ENCODE peak calls at places on chromosomes 11 and 22, in eight cellular contexts. One of them, this sample, is unnamed.

GRCh38 chr11:78149646-78150045 is 10.2 kb upstream of the ALG8 start:
- DNase-seq in H7: no peak
- DNase-seq in heart left ventricle: no peak
- DNase-seq in MM.1S: no peak
- DNase-seq in ovary: no peak
- DNase-seq in CD4-positive, CD25-positive, alpha-beta regulatory T cell: peak
- DNase-seq in foreskin fibroblast: peak
- DNase-seq in cardiac fibroblast: peak
- DNase-seq in this sample: no peak

GRCh38 chr11:121655481-121656332 is 202.9 kb upstream of the SORL1-AS1 start:
- DNase-seq in CD4-positive, CD25-positive, alpha-beta regulatory T cell: peak
- DNase-seq in cardiac fibroblast: peak
- DNase-seq in ovary: peak
- DNase-seq in heart left ventricle: peak
- DNase-seq in foreskin fibroblast: peak
- DNase-seq in H7: peak
- DNase-seq in MM.1S: peak
- DNase-seq in this sample: peak

GRCh38 chr11:27241316-27242122 is 121.5 kb downstream of the CCDC34 start:
- DNase-seq in CD4-positive, CD25-positive, alpha-beta regulatory T cell: no peak
- DNase-seq in heart left ventricle: no peak
- DNase-seq in MM.1S: no peak
- DNase-seq in cardiac fibroblast: peak
- DNase-seq in foreskin fibroblast: peak
- DNase-seq in ovary: no peak
- DNase-seq in H7: no peak
- DNase-seq in this sample: no peak

GRCh38 chr11:109109150-109109549 is 312.8 kb upstream of the C11orf87 start:
- DNase-seq in H7: no peak
- DNase-seq in cardiac fibroblast: no peak
- DNase-seq in heart left ventricle: no peak
- DNase-seq in foreskin fibroblast: no peak
- DNase-seq in ovary: no peak
- DNase-seq in CD4-positive, CD25-positive, alpha-beta regulatory T cell: no peak
- DNase-seq in MM.1S: no peak
- DNase-seq in this sample: no peak

GRCh38 chr22:42335839-42336378 is 65.5 kb upstream of the TCF20 start:
- DNase-seq in cardiac fibroblast: no peak
- DNase-seq in H7: no peak
- DNase-seq in ovary: no peak
- DNase-seq in CD4-positive, CD25-positive, alpha-beta regulatory T cell: no peak
- DNase-seq in heart left ventricle: no peak
- DNase-seq in MM.1S: no peak
- DNase-seq in foreskin fibroblast: no peak
- DNase-seq in this sample: no peak

GRCh38 chr22:20588092-20588842 is 80.9 kb downstream of the MED15 start:
- DNase-seq in ovary: no peak
- DNase-seq in cardiac fibroblast: no peak
- DNase-seq in foreskin fibroblast: no peak
- DNase-seq in MM.1S: no peak
- DNase-seq in CD4-positive, CD25-positive, alpha-beta regulatory T cell: no peak
- DNase-seq in H7: peak
- DNase-seq in heart left ventricle: no peak
- DNase-seq in this sample: no peak

GRCh38 chr11:110376711-110377324 is 52.9 kb upstream of the FDX1 start:
- DNase-seq in foreskin fibroblast: peak
- DNase-seq in heart left ventricle: peak
- DNase-seq in H7: peak
- DNase-seq in cardiac fibroblast: peak
- DNase-seq in CD4-positive, CD25-positive, alpha-beta regulatory T cell: peak
- DNase-seq in ovary: peak
- DNase-seq in MM.1S: peak
- DNase-seq in this sample: no peak

GRCh38 chr11:102868359-102868758 is 6.4 kb downstream of the MMP12 start:
- DNase-seq in CD4-positive, CD25-positive, alpha-beta regulatory T cell: no peak
- DNase-seq in foreskin fibroblast: no peak
- DNase-seq in MM.1S: no peak
- DNase-seq in cardiac fibroblast: peak
- DNase-seq in H7: no peak
- DNase-seq in ovary: no peak
- DNase-seq in heart left ventricle: no peak
- DNase-seq in this sample: no peak

GRCh38 chr22:19892249-19892879 is 37.7 kb upstream of the GNB1L start:
- DNase-seq in heart left ventricle: no peak
- DNase-seq in foreskin fibroblast: no peak
- DNase-seq in cardiac fibroblast: peak
- DNase-seq in MM.1S: no peak
- DNase-seq in ovary: peak
- DNase-seq in H7: peak
- DNase-seq in CD4-positive, CD25-positive, alpha-beta regulatory T cell: peak
- DNase-seq in this sample: no peak

GRCh38 chr11:102669664-102670063 is 35.9 kb downstream of the MMP27 start:
- DNase-seq in ovary: no peak
- DNase-seq in MM.1S: peak
- DNase-seq in cardiac fibroblast: peak
- DNase-seq in H7: no peak
- DNase-seq in heart left ventricle: no peak
- DNase-seq in foreskin fibroblast: no peak
- DNase-seq in CD4-positive, CD25-positive, alpha-beta regulatory T cell: no peak
- DNase-seq in this sample: no peak

GRCh38 chr11:70519117-70519516 is 120.8 kb downstream of the CTTN start:
- DNase-seq in heart left ventricle: no peak
- DNase-seq in foreskin fibroblast: no peak
- DNase-seq in MM.1S: no peak
- DNase-seq in CD4-positive, CD25-positive, alpha-beta regulatory T cell: no peak
- DNase-seq in H7: no peak
- DNase-seq in ovary: no peak
- DNase-seq in cardiac fibroblast: no peak
- DNase-seq in this sample: no peak

GRCh38 chr11:10618490-10618889 is 50.0 kb upstream of the LYVE1 start:
- DNase-seq in CD4-positive, CD25-positive, alpha-beta regulatory T cell: no peak
- DNase-seq in H7: no peak
- DNase-seq in ovary: no peak
- DNase-seq in heart left ventricle: no peak
- DNase-seq in MM.1S: no peak
- DNase-seq in cardiac fibroblast: peak
- DNase-seq in foreskin fibroblast: peak
- DNase-seq in this sample: no peak

GRCh38 chr11:66950113-66950535 is 8.1 kb downstream of the PC start:
- DNase-seq in H7: peak
- DNase-seq in foreskin fibroblast: peak
- DNase-seq in cardiac fibroblast: peak
- DNase-seq in MM.1S: no peak
- DNase-seq in heart left ventricle: no peak
- DNase-seq in ovary: no peak
- DNase-seq in CD4-positive, CD25-positive, alpha-beta regulatory T cell: no peak
- DNase-seq in this sample: peak

GRCh38 chr11:24935059-24935458 is 438.2 kb downstream of the LUZP2 start:
- DNase-seq in heart left ventricle: no peak
- DNase-seq in CD4-positive, CD25-positive, alpha-beta regulatory T cell: no peak
- DNase-seq in cardiac fibroblast: no peak
- DNase-seq in MM.1S: no peak
- DNase-seq in ovary: no peak
- DNase-seq in foreskin fibroblast: no peak
- DNase-seq in H7: no peak
- DNase-seq in this sample: no peak

GRCh38 chr11:2759228-2760195 is 59.7 kb upstream of the KCNQ1OT1 start:
- DNase-seq in CD4-positive, CD25-positive, alpha-beta regulatory T cell: no peak
- DNase-seq in MM.1S: no peak
- DNase-seq in heart left ventricle: no peak
- DNase-seq in H7: peak
- DNase-seq in cardiac fibroblast: no peak
- DNase-seq in ovary: peak
- DNase-seq in foreskin fibroblast: no peak
- DNase-seq in this sample: peak

GRCh38 chr22:38314992-38315800 is 2.0 kb downstream of the CSNK1E start:
- DNase-seq in cardiac fibroblast: no peak
- DNase-seq in MM.1S: peak
- DNase-seq in foreskin fibroblast: no peak
- DNase-seq in H7: no peak
- DNase-seq in ovary: peak
- DNase-seq in heart left ventricle: no peak
- DNase-seq in CD4-positive, CD25-positive, alpha-beta regulatory T cell: no peak
- DNase-seq in this sample: no peak

GRCh38 chr11:2779981-2780849 is 80.4 kb upstream of the KCNQ1OT1 start:
- DNase-seq in cardiac fibroblast: no peak
- DNase-seq in CD4-positive, CD25-positive, alpha-beta regulatory T cell: no peak
- DNase-seq in ovary: peak
- DNase-seq in foreskin fibroblast: no peak
- DNase-seq in heart left ventricle: peak
- DNase-seq in H7: peak
- DNase-seq in MM.1S: no peak
- DNase-seq in this sample: peak

GRCh38 chr22:47125603-47126002 is 363.2 kb downstream of the TBC1D22A start:
- DNase-seq in ovary: no peak
- DNase-seq in heart left ventricle: no peak
- DNase-seq in cardiac fibroblast: no peak
- DNase-seq in MM.1S: no peak
- DNase-seq in foreskin fibroblast: no peak
- DNase-seq in H7: no peak
- DNase-seq in CD4-positive, CD25-positive, alpha-beta regulatory T cell: no peak
- DNase-seq in this sample: no peak

GRCh38 chr11:105732611-105733010 is 122.7 kb downstream of the GRIA4 start:
- DNase-seq in cardiac fibroblast: no peak
- DNase-seq in foreskin fibroblast: no peak
- DNase-seq in ovary: no peak
- DNase-seq in CD4-positive, CD25-positive, alpha-beta regulatory T cell: no peak
- DNase-seq in heart left ventricle: no peak
- DNase-seq in MM.1S: no peak
- DNase-seq in H7: no peak
- DNase-seq in this sample: no peak

GRCh38 chr22:38079804-38080203 is 4.2 kb downstream of the SLC16A8 start:
- DNase-seq in MM.1S: no peak
- DNase-seq in heart left ventricle: peak
- DNase-seq in cardiac fibroblast: no peak
- DNase-seq in foreskin fibroblast: no peak
- DNase-seq in CD4-positive, CD25-positive, alpha-beta regulatory T cell: no peak
- DNase-seq in ovary: no peak
- DNase-seq in H7: no peak
- DNase-seq in this sample: no peak

GRCh38 chr11:73236879-73237278 is 18.8 kb downstream of the P2RY2 start:
- DNase-seq in CD4-positive, CD25-positive, alpha-beta regulatory T cell: no peak
- DNase-seq in foreskin fibroblast: no peak
- DNase-seq in H7: peak
- DNase-seq in cardiac fibroblast: peak
- DNase-seq in heart left ventricle: peak
- DNase-seq in ovary: no peak
- DNase-seq in MM.1S: peak
- DNase-seq in this sample: no peak

GRCh38 chr11:8963569-8964323 is 496 bp downstream of the TMEM9B start:
- DNase-seq in CD4-positive, CD25-positive, alpha-beta regulatory T cell: no peak
- DNase-seq in heart left ventricle: peak
- DNase-seq in cardiac fibroblast: no peak
- DNase-seq in MM.1S: peak
- DNase-seq in H7: peak
- DNase-seq in ovary: no peak
- DNase-seq in foreskin fibroblast: no peak
- DNase-seq in this sample: peak

GRCh38 chr11:8384199-8384821 is 120.6 kb upstream of the LMO1 start:
- DNase-seq in H7: peak
- DNase-seq in CD4-positive, CD25-positive, alpha-beta regulatory T cell: no peak
- DNase-seq in heart left ventricle: no peak
- DNase-seq in ovary: no peak
- DNase-seq in cardiac fibroblast: peak
- DNase-seq in MM.1S: peak
- DNase-seq in foreskin fibroblast: no peak
- DNase-seq in this sample: peak

GRCh38 chr22:38187413-38188212 is 6.0 kb upstream of the PLA2G6 start:
- DNase-seq in cardiac fibroblast: peak
- DNase-seq in CD4-positive, CD25-positive, alpha-beta regulatory T cell: no peak
- DNase-seq in foreskin fibroblast: no peak
- DNase-seq in heart left ventricle: no peak
- DNase-seq in H7: no peak
- DNase-seq in ovary: no peak
- DNase-seq in MM.1S: no peak
- DNase-seq in this sample: no peak

GRCh38 chr22:45008853-45009751 is 703 bp downstream of the PHF21B start:
- DNase-seq in CD4-positive, CD25-positive, alpha-beta regulatory T cell: no peak
- DNase-seq in heart left ventricle: no peak
- DNase-seq in foreskin fibroblast: peak
- DNase-seq in ovary: peak
- DNase-seq in cardiac fibroblast: peak
- DNase-seq in H7: peak
- DNase-seq in MM.1S: no peak
- DNase-seq in this sample: no peak

DNA sequence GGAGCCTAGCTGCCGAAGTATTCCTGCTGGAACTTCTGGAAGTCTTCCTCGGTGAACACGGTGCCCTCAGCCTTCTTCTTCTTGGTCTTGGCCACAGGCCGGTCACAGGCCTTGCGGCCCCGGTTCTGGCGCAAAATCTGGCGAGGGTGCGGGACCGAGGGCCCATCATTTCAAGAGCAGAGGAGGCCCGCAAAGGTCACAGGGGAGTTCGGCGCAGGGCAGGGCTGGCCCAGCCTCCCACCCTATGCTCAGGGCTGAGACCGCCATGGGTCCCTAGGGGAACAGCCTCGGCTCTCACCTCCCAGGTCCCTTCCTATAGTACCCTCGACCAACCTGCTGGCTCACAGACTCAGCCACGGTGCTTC is 3.1 kb downstream of the RPS19BP1 start:
- DNase-seq in foreskin fibroblast: no peak
- DNase-seq in CD4-positive, CD25-positive, alpha-beta regulatory T cell: no peak
- DNase-seq in MM.1S: no peak
- DNase-seq in ovary: no peak
- DNase-seq in heart left ventricle: peak
- DNase-seq in cardiac fibroblast: no peak
- DNase-seq in H7: peak
- DNase-seq in this sample: no peak
- H3K4me3 ChIP-seq in foreskin fibroblast: no peak
- H3K4me3 ChIP-seq in CD4-positive, CD25-positive, alpha-beta regulatory T cell: no peak
- H3K4me3 ChIP-seq in MM.1S: no peak
- H3K4me3 ChIP-seq in ovary: no peak
- H3K4me3 ChIP-seq in heart left ventricle: no peak
- H3K4me3 ChIP-seq in cardiac fibroblast: no peak
- H3K4me3 ChIP-seq in H7: no peak
- H3K4me3 ChIP-seq in this sample: peak

GRCh38 chr22:27299181-27300085 is 502.1 kb downstream of the MN1 start:
- DNase-seq in MM.1S: no peak
- DNase-seq in ovary: peak
- DNase-seq in cardiac fibroblast: no peak
- DNase-seq in heart left ventricle: no peak
- DNase-seq in foreskin fibroblast: no peak
- DNase-seq in H7: peak
- DNase-seq in CD4-positive, CD25-positive, alpha-beta regulatory T cell: no peak
- DNase-seq in this sample: no peak
- H3K4me3 ChIP-seq in MM.1S: no peak
- H3K4me3 ChIP-seq in ovary: no peak
- H3K4me3 ChIP-seq in cardiac fibroblast: no peak
- H3K4me3 ChIP-seq in heart left ventricle: peak
- H3K4me3 ChIP-seq in foreskin fibroblast: no peak
- H3K4me3 ChIP-seq in H7: peak
- H3K4me3 ChIP-seq in CD4-positive, CD25-positive, alpha-beta regulatory T cell: no peak
- H3K4me3 ChIP-seq in this sample: peak

GRCh38 chr11:18615628-18616392 is 16.2 kb downstream of the MISFA start:
- DNase-seq in H7: no peak
- DNase-seq in MM.1S: no peak
- DNase-seq in cardiac fibroblast: peak
- DNase-seq in foreskin fibroblast: no peak
- DNase-seq in ovary: no peak
- DNase-seq in CD4-positive, CD25-positive, alpha-beta regulatory T cell: peak
- DNase-seq in heart left ventricle: no peak
- DNase-seq in this sample: no peak
- H3K4me3 ChIP-seq in H7: no peak
- H3K4me3 ChIP-seq in MM.1S: no peak
- H3K4me3 ChIP-seq in cardiac fibroblast: no peak
- H3K4me3 ChIP-seq in foreskin fibroblast: no peak
- H3K4me3 ChIP-seq in ovary: no peak
- H3K4me3 ChIP-seq in CD4-positive, CD25-positive, alpha-beta regulatory T cell: peak
- H3K4me3 ChIP-seq in heart left ventricle: no peak
- H3K4me3 ChIP-seq in this sample: no peak

GRCh38 chr22:46049726-46050450 is 72.9 kb upstream of the WNT7B start:
- DNase-seq in ovary: peak
- DNase-seq in MM.1S: no peak
- DNase-seq in cardiac fibroblast: no peak
- DNase-seq in CD4-positive, CD25-positive, alpha-beta regulatory T cell: no peak
- DNase-seq in foreskin fibroblast: no peak
- DNase-seq in H7: no peak
- DNase-seq in heart left ventricle: peak
- DNase-seq in this sample: peak
- H3K4me3 ChIP-seq in ovary: no peak
- H3K4me3 ChIP-seq in MM.1S: no peak
- H3K4me3 ChIP-seq in cardiac fibroblast: no peak
- H3K4me3 ChIP-seq in CD4-positive, CD25-positive, alpha-beta regulatory T cell: no peak
- H3K4me3 ChIP-seq in foreskin fibroblast: no peak
- H3K4me3 ChIP-seq in H7: no peak
- H3K4me3 ChIP-seq in heart left ventricle: no peak
- H3K4me3 ChIP-seq in this sample: no peak